ENCODE peak calls at places on chromosome 12, in seven cellular contexts. K is endothelial cell of umbilical vein; Z is retinal pigment epithelial cell; A is mesothelial cell of epicardium; R is activated CD8-positive, alpha-beta T cell treated with anti-CD3 and anti-CD28 coated beads for 36 hours; N is pancreas; T is astrocyte of the spinal cord. P is an unnamed sample.

GRCh38 chr12:27332407-27333310 is at the start of gene BMAL2:
- DNase-seq in Z (no peak), K (peak; percentile 58), T (peak; percentile 65), A (peak; percentile 30), R (peak; percentile 56), N (peak; percentile 30), P (peak; percentile 74)

GRCh38 chr12:81558031-81558430 is 201.1 kb downstream of the PPFIA2 start:
- DNase-seq in Z (peak; percentile 48), A (no peak), R (no peak), K (no peak), T (peak; percentile 37), N (no peak), P (no peak)

GRCh38 chr12:45583011-45583657 is 146.4 kb upstream of the ARID2 start:
- DNase-seq in A (no peak), T (peak; percentile 11), N (no peak), R (no peak), K (no peak), Z (no peak), P (no peak)

GRCh38 chr12:3863756-3864155 is 9.4 kb downstream of the PARP11 start:
- DNase-seq in N (no peak), K (no peak), T (no peak), Z (no peak), A (no peak), R (no peak), P (no peak)

GRCh38 chr12:126862500-126862899 is 1404.5 kb upstream of the TMEM132C start:
- DNase-seq in R (no peak), N (no peak), Z (no peak), K (no peak), A (no peak), T (no peak), P (no peak)

GRCh38 chr12:5200276-5201087 is 156.8 kb downstream of the KCNA5 start:
- DNase-seq in N (peak; percentile 21), R (peak; percentile 66), T (no peak), A (peak; percentile 47), K (peak; percentile 28), Z (no peak), P (peak; percentile 50)

GRCh38 chr12:104714369-104714768 is 243.7 kb downstream of the SLC41A2 start:
- DNase-seq in Z (no peak), T (no peak), N (no peak), K (no peak), A (no peak), R (no peak), P (no peak)

GRCh38 chr12:124512667-124513296 is 54.6 kb downstream of the NCOR2 start:
- DNase-seq in T (peak; percentile 98), Z (peak; percentile 94), N (peak; percentile 69), K (peak; percentile 96), R (no peak), A (no peak), P (no peak)

GRCh38 chr12:15268927-15269552 is 47.8 kb upstream of the RERG start:
- DNase-seq in R (peak; percentile 48), K (peak; percentile 61), Z (peak; percentile 29), N (no peak), A (no peak), T (peak; percentile 70), P (peak; percentile 67)

GRCh38 chr12:8860165-8860961 is 37.9 kb downstream of the A2ML1 start:
- DNase-seq in Z (peak; percentile 11), K (peak; percentile 59), R (peak; percentile 50), A (no peak), T (peak; percentile 42), N (no peak), P (peak; percentile 58)

GRCh38 chr12:127450822-127451221 is 816.1 kb upstream of the TMEM132C start:
- DNase-seq in Z (no peak), N (no peak), K (no peak), T (no peak), A (no peak), R (no peak), P (no peak)

GRCh38 chr12:121610239-121611149 is 15.8 kb upstream of the ORAI1 start:
- DNase-seq in Z (peak; percentile 80), T (no peak), A (no peak), K (no peak), N (no peak), R (no peak), P (no peak)

GRCh38 chr12:92827836-92828431 is 101.2 kb downstream of the EEA1 start:
- DNase-seq in Z (peak; percentile 8), R (peak; percentile 60), T (peak; percentile 49), A (no peak), N (no peak), K (peak; percentile 69), P (peak; percentile 46)

GRCh38 chr12:30719060-30719459 is 23.4 kb upstream of the IPO8 start:
- DNase-seq in T (peak; percentile 85), N (no peak), K (no peak), A (no peak), R (no peak), Z (peak; percentile 40), P (no peak)

GRCh38 chr12:91813701-91814100 is 331.9 kb downstream of the BTG1 start:
- DNase-seq in N (no peak), Z (no peak), R (peak; percentile 21), T (no peak), K (no peak), A (no peak), P (no peak)

GRCh38 chr12:120579179-120579578 is 2.0 kb downstream of the POP5 start:
- DNase-seq in T (no peak), A (no peak), K (no peak), R (no peak), Z (no peak), N (no peak), P (no peak)

DNA sequence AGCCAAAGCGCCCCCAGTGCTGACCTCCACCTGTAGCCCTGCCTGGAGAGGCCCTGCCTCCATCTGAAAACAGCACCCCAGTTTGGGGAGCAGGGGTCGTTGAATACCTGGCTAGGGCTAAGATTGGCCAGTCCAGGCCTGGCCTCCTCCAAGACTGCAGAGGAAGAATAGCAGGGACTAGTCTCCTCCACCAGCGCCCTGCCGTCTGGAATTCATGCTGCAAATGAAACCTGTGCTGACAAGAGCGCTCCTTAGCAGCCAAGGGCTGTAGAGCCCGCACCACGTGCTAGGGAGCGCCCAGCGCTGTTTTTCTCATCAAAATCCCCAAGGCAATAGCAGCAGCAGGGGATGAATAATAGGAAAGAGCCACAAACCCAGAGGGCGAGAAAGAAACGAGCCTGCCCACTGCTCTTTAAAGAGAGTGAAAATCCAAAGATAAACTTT is 3.4 kb downstream of the COL2A1 start:
- DNase-seq in K (peak; percentile 44), Z (peak; percentile 43), N (no peak), A (no peak), R (no peak), T (peak; percentile 58), P (no peak)
- TF ChIP-seq CTCF in K (no peak), Z (no peak), N (no peak), A (no peak), R (no peak), T (no peak), P (no peak)

DNA sequence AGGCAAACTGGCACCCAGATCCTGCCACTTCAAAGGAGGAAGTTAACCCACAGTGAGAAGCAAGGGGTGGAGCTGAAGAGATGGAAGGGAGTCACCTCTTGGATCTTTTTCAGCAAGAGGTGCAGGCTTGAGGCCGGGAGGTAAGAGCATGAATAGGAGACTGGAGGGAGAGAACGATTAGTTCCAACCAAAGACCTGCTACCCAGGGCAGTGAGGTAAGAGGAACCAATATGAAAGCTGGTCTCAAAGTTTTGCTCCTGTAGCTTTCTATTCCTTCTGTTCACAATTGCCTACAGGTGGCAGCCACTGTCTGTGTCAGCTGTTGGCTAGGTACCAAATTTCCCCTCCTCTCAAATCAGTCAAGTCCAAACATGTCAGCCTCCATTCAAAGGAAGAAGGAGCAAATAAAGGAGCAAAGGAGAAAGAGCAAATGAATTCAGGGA is 14.9 kb upstream of the TAC3 start:
- DNase-seq in A (no peak), Z (no peak), K (no peak), T (no peak), R (peak; percentile 39), N (no peak), P (peak; percentile 61)
- TF ChIP-seq CTCF in A (no peak), Z (no peak), K (no peak), T (no peak), R (no peak), N (no peak), P (no peak)

GRCh38 chr12:63779498-63780481 is at the start of gene RXYLT1:
- DNase-seq in R (peak; percentile 84), Z (peak; percentile 19), K (peak; percentile 82), A (peak; percentile 81), N (peak; percentile 78), T (peak; percentile 81), P (peak; percentile 96)
- TF ChIP-seq CTCF in R (no peak), Z (no peak), K (no peak), A (no peak), N (no peak), T (no peak), P (no peak)

GRCh38 chr12:74021937-74022336 is 515.7 kb upstream of the ATXN7L3B start:
- DNase-seq in R (peak; percentile 42), T (peak; percentile 69), A (no peak), K (peak; percentile 33), N (peak; percentile 27), Z (peak; percentile 42), P (peak; percentile 29)
- TF ChIP-seq CTCF in R (peak; percentile 34), T (peak; percentile 81), A (peak; percentile 36), K (peak; percentile 42), N (peak; percentile 19), Z (peak; percentile 76), P (peak; percentile 60)

DNA sequence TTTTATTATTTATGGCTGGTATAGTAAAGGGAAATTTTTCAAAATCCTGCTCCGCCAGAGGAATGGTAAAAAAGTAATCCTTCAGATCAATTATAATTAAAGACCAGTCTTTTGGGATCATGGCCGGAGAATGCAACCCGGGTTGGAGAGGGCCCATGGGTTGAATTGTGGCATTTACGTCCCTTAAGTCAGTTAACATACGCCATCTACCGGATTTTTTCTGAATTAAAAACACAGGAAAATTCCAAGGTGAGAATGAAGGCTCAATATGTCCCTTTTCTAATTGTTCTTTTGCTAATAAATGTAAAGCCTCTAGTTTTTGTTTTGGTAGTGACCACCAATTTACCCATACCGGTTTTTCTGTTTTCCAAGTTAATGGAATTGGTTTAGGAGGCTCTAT is 602.8 kb downstream of the ALG10 start:
- DNase-seq in R (no peak), K (no peak), T (no peak), N (no peak), A (no peak), Z (no peak), P (no peak)
- TF ChIP-seq CTCF in R (peak; percentile 52), K (no peak), T (no peak), N (no peak), A (no peak), Z (no peak), P (peak; percentile 15)

DNA sequence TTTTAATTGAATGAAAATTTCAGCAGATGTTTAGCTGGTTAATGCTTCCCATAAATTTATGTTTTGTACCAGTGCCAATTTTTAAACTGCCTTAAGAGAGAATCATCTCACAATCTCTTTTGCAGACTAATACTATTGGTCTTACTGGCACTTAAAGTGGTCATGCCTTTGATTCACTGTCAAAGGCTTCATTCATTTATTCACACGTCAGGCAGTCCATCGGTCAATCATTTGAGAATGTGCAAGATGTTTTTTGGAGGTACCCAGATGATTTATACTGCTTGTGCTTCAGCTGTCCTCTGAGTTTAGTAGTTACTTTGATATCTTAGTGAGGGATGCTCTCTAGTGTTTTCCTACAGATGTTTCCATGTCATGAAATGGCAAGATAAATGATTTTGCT is 83.4 kb downstream of the NAV3 start:
- DNase-seq in R (no peak), N (no peak), T (no peak), K (no peak), A (no peak), Z (no peak), P (no peak)
- TF ChIP-seq CTCF in R (no peak), N (no peak), T (no peak), K (no peak), A (no peak), Z (no peak), P (peak; percentile 7)

P was measured in GM10248.